ENCODE peak calls at places on chromosomes 11 and 22, in seven cellular contexts. F, A, H, E, I, R and G are unnamed samples.

GRCh38 chr22:19079691-19080090 is 42.5 kb downstream of the DGCR2 start:
- DNase-seq in F (no peak), I (no peak), E (no peak), A (no peak), H (no peak), R (no peak), G (no peak)

GRCh38 chr11:34570584-34570983 is 50.3 kb upstream of the EHF start:
- DNase-seq in I (peak), H (no peak), A (no peak), F (peak), E (no peak), R (no peak), G (no peak)

GRCh38 chr11:93219440-93219839 is 21.6 kb upstream of the SLC36A4 start:
- DNase-seq in A (no peak), R (no peak), H (no peak), I (no peak), E (no peak), F (no peak), G (no peak)

GRCh38 chr22:42621505-42622002 is 6.9 kb upstream of the POLDIP3 start:
- DNase-seq in A (peak), I (peak), E (peak), F (peak), R (no peak), H (peak), G (peak)

GRCh38 chr11:115624065-115624464 is 119.8 kb upstream of the CADM1 start:
- DNase-seq in I (no peak), A (no peak), F (no peak), R (no peak), E (no peak), H (no peak), G (no peak)

GRCh38 chr11:100636536-100636935 is 50.6 kb upstream of the ARHGAP42 start:
- DNase-seq in F (no peak), A (no peak), R (no peak), H (no peak), E (no peak), I (no peak), G (no peak)

GRCh38 chr22:30575859-30576258 is 1.4 kb upstream of the GAL3ST1 start:
- DNase-seq in I (no peak), H (no peak), R (no peak), F (no peak), E (no peak), A (no peak), G (no peak)

GRCh38 chr11:78339483-78339882 is 78.1 kb downstream of the GAB2 start:
- DNase-seq in F (no peak), E (no peak), A (no peak), R (no peak), I (no peak), H (no peak), G (no peak)

GRCh38 chr11:75447415-75447814 is 14.4 kb upstream of the KLHL35 start:
- DNase-seq in E (no peak), A (no peak), F (no peak), I (no peak), R (no peak), H (no peak), G (no peak)

GRCh38 chr11:108221401-108221800 is 1.0 kb downstream of the NPAT start:
- DNase-seq in E (no peak), H (peak), F (peak), I (peak), A (no peak), R (no peak), G (no peak)

GRCh38 chr11:62788991-62789390 is 1.8 kb downstream of the TMEM179B start:
- DNase-seq in E (no peak), R (no peak), I (no peak), F (no peak), H (no peak), A (no peak), G (no peak)

DNA sequence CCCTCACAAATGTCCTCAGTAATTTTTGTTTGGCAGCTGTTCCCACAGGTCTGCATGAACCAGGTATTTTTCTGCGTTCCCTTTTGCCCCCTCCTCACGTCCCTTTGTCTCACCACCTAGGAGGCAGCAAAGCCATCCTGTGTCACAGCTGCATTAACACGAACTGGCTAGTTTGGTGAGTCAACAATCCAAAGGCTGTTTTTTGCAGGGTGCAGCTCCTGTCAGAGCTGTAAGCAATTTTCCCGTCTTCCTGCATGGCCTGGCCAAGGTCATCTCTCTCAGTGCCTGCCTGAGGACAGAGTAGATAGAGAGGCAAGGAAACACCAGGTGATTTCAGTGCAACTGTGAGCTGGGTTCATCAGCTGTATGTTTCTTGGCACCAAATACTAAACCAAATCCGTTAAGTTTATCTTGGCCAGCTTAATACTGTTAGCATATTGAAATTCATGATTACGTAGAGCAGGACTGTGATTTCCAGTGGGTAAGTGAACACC is 20.6 kb upstream of the VSIG10L2 start:
- DNase-seq in F (no peak), A (no peak), E (no peak), I (no peak), H (no peak), R (no peak), G (no peak)
- TF ChIP-seq CTCF in F (no peak), A (no peak), E (no peak), I (no peak), H (no peak), R (no peak), G (no peak)

GRCh38 chr22:38727123-38727522 is 21.4 kb downstream of the GTPBP1 start:
- DNase-seq in R (no peak), F (no peak), H (no peak), I (no peak), E (no peak), A (no peak), G (no peak)

GRCh38 chr22:38725900-38726655 is 20.3 kb downstream of the GTPBP1 start:
- DNase-seq in F (no peak), H (no peak), I (no peak), A (no peak), R (no peak), E (no peak), G (no peak)

GRCh38 chr22:38724176-38724575 is 18.4 kb downstream of the GTPBP1 start:
- DNase-seq in H (no peak), I (no peak), A (no peak), R (no peak), F (no peak), E (no peak), G (peak)

GRCh38 chr22:38727530-38728451 is 22.0 kb downstream of the GTPBP1 start:
- DNase-seq in I (no peak), R (no peak), A (no peak), H (no peak), F (no peak), E (no peak), G (no peak)

GRCh38 chr22:38724926-38725571 is 19.3 kb downstream of the GTPBP1 start:
- DNase-seq in H (peak), E (peak), R (no peak), A (no peak), F (peak), I (peak), G (no peak)
- TF ChIP-seq CTCF in H (peak), E (peak), R (peak), A (peak), F (peak), I (peak), G (no peak)

DNA sequence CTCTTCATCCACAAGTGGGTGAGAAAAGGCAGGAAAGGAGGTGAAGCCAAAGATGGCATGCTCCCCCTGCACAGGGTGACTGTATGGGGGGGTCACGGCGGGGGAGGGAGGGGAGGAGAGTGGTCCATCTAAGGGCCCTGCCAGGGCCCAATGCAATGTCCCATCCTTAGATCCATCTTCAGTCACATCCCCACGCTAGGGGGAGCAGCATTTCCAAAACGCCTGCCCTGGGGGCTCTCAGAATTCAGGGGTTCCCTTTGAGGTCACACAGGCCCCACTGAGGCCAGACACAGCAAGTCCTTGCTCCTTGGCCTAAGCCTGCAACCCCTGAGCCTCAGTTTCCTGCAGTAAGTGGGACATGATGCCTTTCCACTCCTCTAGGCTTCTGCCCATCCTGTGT is 52.4 kb downstream of the RTN4R start:
- DNase-seq in R (no peak), A (no peak), F (no peak), H (no peak), E (no peak), I (no peak), G (no peak)
- TF ChIP-seq CTCF in R (no peak), A (no peak), F (no peak), H (peak), E (no peak), I (peak), G (no peak)

GRCh38 chr22:46982635-46983034 is 220.2 kb downstream of the TBC1D22A start:
- DNase-seq in E (no peak), I (no peak), R (no peak), F (no peak), A (no peak), H (no peak), G (no peak)

GRCh38 chr22:46984751-46985506 is 222.5 kb downstream of the TBC1D22A start:
- DNase-seq in F (peak), E (no peak), H (peak), R (no peak), I (peak), A (no peak), G (no peak)

GRCh38 chr22:46983046-46983445 is 220.6 kb downstream of the TBC1D22A start:
- DNase-seq in E (no peak), I (no peak), A (no peak), R (no peak), H (no peak), F (no peak), G (no peak)

GRCh38 chr22:46986788-46987187 is 224.3 kb downstream of the TBC1D22A start:
- DNase-seq in I (no peak), A (no peak), R (no peak), F (no peak), H (no peak), E (no peak), G (no peak)

GRCh38 chr22:46985507-46985882 is 223.0 kb downstream of the TBC1D22A start:
- DNase-seq in I (no peak), H (no peak), F (no peak), A (no peak), R (no peak), E (no peak), G (no peak)
- TF ChIP-seq CTCF in I (peak), H (peak), F (peak), A (no peak), R (no peak), E (no peak), G (no peak)

DNA sequence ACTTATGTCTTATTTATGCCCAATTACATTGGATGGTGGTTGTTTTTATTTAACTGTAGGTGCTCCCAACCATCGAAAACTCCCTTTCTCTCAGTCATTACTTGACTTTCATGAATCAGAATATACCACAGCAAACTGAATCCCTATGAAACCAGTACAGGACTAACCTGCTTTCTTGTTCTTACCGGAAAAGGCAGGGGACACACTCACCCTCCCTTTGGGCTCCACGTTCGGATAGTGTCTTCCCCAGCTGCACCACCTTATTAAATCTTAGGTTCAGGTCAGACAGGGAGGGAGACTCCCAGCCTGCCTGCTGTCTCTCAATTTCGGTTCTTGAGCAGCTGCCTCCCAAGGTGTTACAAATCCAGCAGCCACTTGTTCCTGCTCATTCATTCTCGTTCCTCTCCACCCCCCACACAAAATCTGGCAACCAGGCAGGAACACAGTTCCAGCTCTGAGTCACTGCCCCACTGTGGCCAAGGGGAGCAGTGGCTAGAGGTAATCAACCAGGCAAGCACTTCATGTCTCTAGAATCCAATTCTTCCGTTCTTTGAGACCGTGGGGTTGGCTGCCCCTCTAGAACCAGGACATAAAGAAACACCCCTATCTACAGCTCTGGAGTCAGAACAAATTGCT is 133.0 kb downstream of the PLEKHA7 start:
- DNase-seq in H (peak), R (no peak), F (peak), A (no peak), E (no peak), I (peak), G (no peak)
- TF ChIP-seq CTCF in H (peak), R (peak), F (peak), A (no peak), E (no peak), I (peak), G (no peak)

DNA sequence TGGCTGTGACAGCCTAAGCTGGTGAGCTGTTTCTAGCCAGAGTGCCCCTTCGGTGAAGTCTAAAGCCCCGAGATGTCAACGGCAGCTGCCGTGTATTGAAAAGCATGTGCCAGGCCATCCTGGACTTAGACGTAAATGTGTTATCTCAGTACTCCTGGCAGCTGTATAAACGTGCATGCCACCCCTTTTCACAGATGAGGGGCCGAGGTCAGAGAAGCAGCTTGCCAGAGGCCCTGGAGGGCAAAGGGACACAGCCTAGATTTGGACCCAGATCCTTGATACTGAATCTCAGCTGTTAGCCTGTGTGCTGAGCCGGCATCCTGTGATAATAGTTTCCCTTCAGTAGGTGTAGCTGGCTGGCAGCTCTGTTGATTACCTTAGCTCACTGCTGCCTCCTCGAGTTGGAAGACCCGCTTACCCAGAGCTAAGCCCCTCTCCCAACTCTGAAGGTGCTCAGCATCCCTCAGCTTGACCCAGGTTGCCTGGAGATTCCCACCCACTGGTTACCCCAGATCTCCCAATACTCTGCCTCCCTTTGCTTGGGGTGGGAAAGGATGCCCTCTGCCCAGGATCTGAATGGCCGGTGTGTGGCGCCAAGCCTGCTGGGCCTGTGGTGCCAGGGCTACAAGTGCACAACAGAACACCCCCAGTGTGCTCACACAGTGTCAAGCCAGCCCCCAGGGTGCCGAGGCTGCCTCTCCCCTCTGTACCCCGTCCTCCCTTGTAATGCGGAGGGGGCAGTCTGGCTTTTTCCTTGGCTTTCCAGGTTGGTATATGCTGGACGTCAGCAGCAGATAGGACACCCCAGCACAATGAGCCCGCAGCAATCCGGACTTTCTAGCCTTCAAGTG is 59.8 kb upstream of the WNT7B start:
- DNase-seq in A (no peak), I (no peak), R (no peak), E (peak), F (no peak), H (no peak), G (no peak)
- TF ChIP-seq CTCF in A (no peak), I (peak), R (no peak), E (peak), F (no peak), H (peak), G (no peak)

DNA sequence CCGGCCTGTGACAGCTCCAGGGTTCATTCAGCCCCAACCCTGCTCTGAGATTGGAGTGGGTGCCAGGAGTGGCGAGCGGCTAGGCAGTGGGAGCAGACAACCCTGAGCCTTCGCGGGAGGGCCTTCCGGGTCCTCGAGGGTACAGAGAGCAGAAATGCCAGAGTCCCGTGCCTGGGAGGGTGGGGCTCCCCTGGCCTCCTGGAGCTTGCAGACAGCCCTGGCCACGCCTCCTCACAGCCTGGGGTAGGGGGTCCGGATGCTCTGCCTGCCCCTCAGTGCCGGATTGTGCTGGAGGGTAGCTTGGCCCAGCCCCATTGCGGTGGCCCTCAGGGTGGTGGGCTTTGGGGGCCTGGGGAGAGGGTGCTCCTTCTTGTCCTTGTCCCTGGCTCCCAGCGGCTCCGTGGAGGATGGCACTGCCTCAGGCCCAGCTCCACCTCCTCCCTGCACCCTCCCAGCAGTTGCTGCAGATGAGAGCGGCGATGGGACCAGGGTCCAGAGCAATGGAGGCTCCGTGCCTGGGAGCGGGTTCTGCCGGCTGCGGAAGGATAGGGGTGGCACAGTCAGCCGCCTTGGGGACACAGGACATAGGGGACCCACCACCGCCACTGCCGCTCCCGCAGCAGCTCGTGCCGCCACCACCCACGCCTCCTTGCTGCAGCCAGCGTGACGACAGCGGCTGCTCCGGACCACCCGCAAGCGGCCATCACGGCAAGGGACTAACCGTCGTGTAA is 34.9 kb upstream of the OR10G7 start:
- DNase-seq in F (no peak), R (no peak), I (no peak), A (no peak), E (peak), H (peak), G (no peak)
- TF ChIP-seq CTCF in F (no peak), R (no peak), I (no peak), A (no peak), E (no peak), H (no peak), G (no peak)

GRCh38 chr11:7846003-7846402 is 49.3 kb upstream of the OR5P2 start:
- DNase-seq in F (no peak), R (no peak), I (no peak), H (no peak), E (no peak), A (no peak), G (no peak)

GRCh38 chr11:7851391-7851790 is 54.6 kb upstream of the OR5P2 start:
- DNase-seq in A (no peak), I (no peak), R (no peak), E (no peak), H (no peak), F (no peak), G (no peak)
- TF ChIP-seq CTCF in A (no peak), I (no peak), R (no peak), E (no peak), H (no peak), F (no peak), G (no peak)

DNA sequence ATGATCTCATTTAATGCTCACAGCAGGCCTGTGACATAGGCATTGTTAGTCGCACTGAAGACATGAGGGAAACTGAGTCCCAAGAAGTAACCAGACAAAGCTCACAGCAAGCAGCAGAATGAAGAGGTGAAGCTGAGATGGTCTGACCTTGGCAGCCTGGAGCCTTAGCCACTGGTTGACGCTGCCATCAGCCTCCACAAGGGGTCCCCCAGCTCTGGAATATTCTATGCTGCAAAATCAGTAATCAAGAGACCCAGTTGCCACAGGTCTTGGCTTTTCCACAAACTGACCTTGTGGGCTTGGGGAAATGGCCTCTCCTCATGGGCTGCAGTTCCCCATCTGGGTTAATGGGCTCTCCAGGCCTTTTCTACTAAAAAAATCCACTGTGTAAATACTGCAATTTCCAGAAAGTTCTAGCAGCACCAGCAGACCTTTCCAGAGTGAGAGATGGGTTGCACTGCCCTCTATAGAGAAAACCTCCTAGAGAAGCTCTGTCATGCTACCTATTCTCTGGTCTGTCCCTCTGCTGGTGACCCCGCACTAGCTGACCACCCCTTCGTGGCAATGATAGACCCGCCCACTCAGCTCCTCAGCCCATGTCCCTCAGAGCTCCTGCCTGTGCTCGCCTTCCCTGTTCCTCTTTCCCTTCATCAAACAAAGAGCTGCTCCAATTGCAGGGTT is 22.6 kb upstream of the ISX start:
- DNase-seq in F (no peak), R (no peak), H (no peak), I (no peak), E (no peak), A (no peak), G (no peak)
- TF ChIP-seq CTCF in F (no peak), R (no peak), H (peak), I (peak), E (no peak), A (no peak), G (no peak)